ENCODE peak calls at places on chromosomes 1 and 21, in four cellular contexts. Y is HepG2, V is GM12878, P is A549. B is an unnamed sample.
A peak's percentile ranks its signal among the peaks of the same experiment; 100 is the strongest.

GRCh38 chr1:116268211-116268610 is 104.8 kb upstream of the ATP1A1 start:
- DNase-seq in Y (no peak), V (no peak), P (peak; percentile 53), B (no peak)

GRCh38 chr1:29393451-29393826 is 157.1 kb downstream of the PTPRU start:
- DNase-seq in Y (no peak), V (no peak), P (no peak), B (no peak)

GRCh38 chr1:154517661-154518060 is 15.4 kb upstream of the SHE start:
- DNase-seq in Y (no peak), V (no peak), P (no peak), B (no peak)

GRCh38 chr1:12539705-12540579 is 78.1 kb downstream of the DHRS3 start:
- DNase-seq in Y (peak; percentile 53), V (no peak), P (peak; percentile 90), B (no peak)

GRCh38 chr1:232164078-232164963 is 465.6 kb downstream of the SIPA1L2 start:
- DNase-seq in Y (peak; percentile 74), V (no peak), P (peak; percentile 74), B (no peak)

GRCh38 chr1:226697608-226698544 is 41.2 kb downstream of the ITPKB start:
- DNase-seq in Y (no peak), V (no peak), P (no peak), B (no peak)

GRCh38 chr1:202165942-202166843 is 5.8 kb upstream of the PTPN7 start:
- DNase-seq in Y (no peak), V (no peak), P (no peak), B (no peak)

GRCh38 chr1:75079535-75080290 is 54.5 kb upstream of the LHX8 start:
- DNase-seq in Y (no peak), V (no peak), P (no peak), B (peak; percentile 21)

GRCh38 chr1:217029311-217030157 is 306.3 kb upstream of the ESRRG start:
- DNase-seq in Y (no peak), V (no peak), P (peak; percentile 11), B (no peak)

GRCh38 chr21:42081931-42082381 is 10.8 kb downstream of the UMODL1 start:
- DNase-seq in Y (no peak), V (no peak), P (no peak), B (no peak)
- TF ChIP-seq PBX3 in Y (no peak), V (no peak), P (no peak), B (no peak)

GRCh38 chr1:94599090-94599813 is 57.7 kb upstream of the F3 start:
- DNase-seq in Y (peak; percentile 43), V (no peak), P (peak; percentile 37), B (no peak)

GRCh38 chr1:94603663-94604062 is 62.1 kb upstream of the F3 start:
- DNase-seq in Y (no peak), V (no peak), P (no peak), B (no peak)

GRCh38 chr1:94602802-94603625 is 61.5 kb upstream of the F3 start:
- DNase-seq in Y (no peak), V (no peak), P (no peak), B (no peak)

GRCh38 chr1:94600556-94600955 is 59.0 kb upstream of the F3 start:
- DNase-seq in Y (no peak), V (no peak), P (no peak), B (no peak)

DNA sequence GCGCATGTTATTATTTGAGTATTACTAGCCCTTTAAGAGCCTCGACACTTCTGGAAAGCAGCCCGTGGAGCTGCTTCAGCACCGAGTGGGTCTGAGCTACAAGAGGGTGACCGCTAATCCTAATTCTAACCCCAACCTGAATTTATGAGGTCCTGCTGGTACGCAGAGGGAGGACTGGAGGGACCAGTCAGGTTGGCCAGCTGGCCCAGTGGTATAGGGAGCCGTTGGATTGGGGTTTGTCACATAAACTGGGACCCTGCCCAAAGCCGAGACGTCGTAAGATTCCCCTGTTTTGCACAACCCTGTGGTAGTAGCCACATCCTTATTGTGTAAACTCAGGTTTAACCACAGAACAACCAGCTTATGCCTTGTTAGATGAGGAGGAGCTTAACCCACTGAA is 60.8 kb upstream of the F3 start:
- DNase-seq in Y (no peak), V (no peak), P (no peak), B (no peak)
- TF ChIP-seq PBX3 in Y (no peak), V (no peak), P (no peak), B (no peak)

GRCh38 chr1:108645479-108646184 is 15.3 kb downstream of the HENMT1 start:
- DNase-seq in Y (no peak), V (no peak), P (no peak), B (no peak)

GRCh38 chr1:108646265-108646660 is 14.6 kb downstream of the HENMT1 start:
- DNase-seq in Y (no peak), V (no peak), P (no peak), B (no peak)

GRCh38 chr1:108644984-108645383 is 15.9 kb downstream of the HENMT1 start:
- DNase-seq in Y (no peak), V (no peak), P (no peak), B (no peak)

GRCh38 chr1:108646661-108647269 is 14.1 kb downstream of the HENMT1 start:
- DNase-seq in Y (peak; percentile 84), V (no peak), P (peak; percentile 24), B (no peak)

DNA sequence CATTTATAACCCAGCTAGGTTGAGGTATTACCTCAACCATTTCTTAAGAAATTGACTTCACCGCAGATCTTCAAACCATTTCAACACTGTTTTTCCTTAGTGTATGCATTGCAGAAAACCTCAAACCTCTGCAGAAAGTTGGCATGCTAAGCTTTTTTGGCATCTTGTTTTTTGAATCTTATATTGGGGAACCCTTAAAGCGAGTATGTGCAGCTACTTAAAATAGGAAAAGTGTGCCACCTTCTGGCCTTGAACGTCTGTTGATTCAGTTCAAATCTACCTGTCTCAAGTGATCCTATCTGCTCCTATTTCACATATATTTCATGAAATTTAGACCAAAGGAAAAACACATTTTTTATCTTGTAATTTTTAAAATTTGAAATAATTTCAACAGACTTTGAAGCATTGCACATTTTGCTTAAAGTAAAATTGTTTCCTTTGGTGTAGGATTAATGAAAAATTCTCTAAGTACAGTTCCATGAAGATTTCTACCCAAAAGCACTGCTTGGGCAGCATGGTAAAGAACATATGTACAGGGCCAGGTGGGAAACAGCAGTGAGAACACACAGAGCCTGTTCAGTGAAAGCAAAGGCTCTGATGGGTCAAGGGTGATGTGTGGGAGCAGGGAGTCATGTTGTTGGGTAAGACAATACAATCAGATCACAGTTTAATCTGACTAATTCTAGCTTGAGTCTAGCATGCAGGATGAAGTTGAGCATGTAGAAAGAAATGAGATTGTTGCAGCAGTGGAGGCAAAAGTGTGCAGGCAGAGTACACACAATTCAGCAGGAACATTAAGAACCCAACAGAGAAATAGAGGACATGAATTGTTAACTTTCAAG is 17.2 kb downstream of the HENMT1 start:
- DNase-seq in Y (peak; percentile 37), V (peak; percentile 16), P (peak; percentile 63), B (peak; percentile 70)
- TF ChIP-seq PBX3 in Y (no peak), V (no peak), P (no peak), B (no peak)

GRCh38 chr1:204853446-204853845 is 17.2 kb upstream of the NFASC start:
- DNase-seq in Y (no peak), V (no peak), P (no peak), B (no peak)
- TF ChIP-seq PBX3 in Y (no peak), V (no peak), P (no peak), B (no peak)

GRCh38 chr1:21294266-21295058 is 4.2 kb upstream of the ECE1 start:
- DNase-seq in Y (no peak), V (peak; percentile 98), P (no peak), B (no peak)

GRCh38 chr1:21295545-21295944 is 5.3 kb upstream of the ECE1 start:
- DNase-seq in Y (no peak), V (no peak), P (no peak), B (no peak)

GRCh38 chr1:21293537-21294265 is 3.4 kb upstream of the ECE1 start:
- DNase-seq in Y (no peak), V (peak; percentile 74), P (no peak), B (no peak)

GRCh38 chr1:21296509-21297354 is 6.5 kb upstream of the ECE1 start:
- DNase-seq in Y (no peak), V (no peak), P (no peak), B (no peak)

DNA sequence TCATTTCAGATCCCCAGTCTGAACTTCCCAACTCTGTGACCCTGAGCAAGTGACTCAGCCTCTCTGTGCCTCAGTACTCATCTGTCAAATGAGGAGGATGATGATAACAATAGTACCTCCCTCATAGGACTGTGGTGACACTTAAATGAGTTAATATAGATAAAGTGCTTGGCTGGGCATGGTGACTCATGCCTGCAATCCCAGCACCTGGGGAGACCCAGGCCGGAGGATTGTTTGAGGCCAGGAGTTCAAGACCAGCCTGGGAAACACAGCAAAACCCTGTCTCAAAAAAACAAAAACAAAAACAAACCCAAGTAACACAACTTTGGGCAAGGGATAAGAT is 4.8 kb upstream of the ECE1 start:
- DNase-seq in Y (no peak), V (no peak), P (no peak), B (no peak)
- TF ChIP-seq PBX3 in Y (no peak), V (no peak), P (no peak), B (peak; percentile 49)

DNA sequence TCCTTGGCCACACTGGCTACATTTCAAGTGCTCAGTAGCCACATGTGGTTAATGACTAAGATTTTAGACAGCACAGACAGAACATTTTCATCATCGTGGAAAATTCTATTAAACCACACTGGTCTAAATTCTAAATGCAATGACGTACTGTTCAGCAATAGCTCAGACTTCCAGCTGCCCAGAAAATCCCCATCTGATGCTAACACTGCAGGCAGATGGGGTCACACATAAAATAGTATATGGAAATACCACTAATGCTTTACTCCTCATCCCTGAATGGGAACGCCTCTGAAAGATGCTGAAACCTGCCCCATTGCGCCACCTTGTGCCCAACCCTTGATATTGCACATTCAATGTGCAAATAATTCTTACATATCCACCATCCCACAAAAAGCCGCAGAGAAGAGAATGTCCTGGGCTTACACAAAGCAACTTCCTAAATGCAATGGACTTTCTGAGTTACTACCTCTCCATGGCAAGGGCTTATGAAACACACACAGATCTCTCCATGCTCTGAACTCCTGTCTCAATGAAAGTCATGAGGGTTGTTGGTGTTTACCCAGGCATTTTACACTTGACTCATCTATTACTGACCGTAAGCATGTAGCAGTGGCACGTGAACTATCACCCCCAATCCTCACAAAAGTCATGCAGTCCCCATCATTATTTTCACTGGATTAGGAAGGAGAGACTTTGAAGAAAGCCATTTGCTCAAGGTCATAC is 20.3 kb upstream of the SLC5A9 start:
- DNase-seq in Y (peak; percentile 45), V (no peak), P (peak; percentile 58), B (peak; percentile 63)
- TF ChIP-seq PBX3 in Y (no peak), V (no peak), P (no peak), B (no peak)

GRCh38 chr1:85240659-85241058 is 18.8 kb downstream of the C1orf52 start:
- DNase-seq in Y (no peak), V (no peak), P (no peak), B (no peak)

GRCh38 chr1:85245891-85246290 is 13.6 kb downstream of the C1orf52 start:
- DNase-seq in Y (no peak), V (no peak), P (no peak), B (no peak)

GRCh38 chr1:85243336-85243735 is 16.1 kb downstream of the C1orf52 start:
- DNase-seq in Y (no peak), V (no peak), P (no peak), B (no peak)

GRCh38 chr1:85244271-85245053 is 15.0 kb downstream of the C1orf52 start:
- DNase-seq in Y (no peak), V (no peak), P (no peak), B (peak; percentile 21)

DNA sequence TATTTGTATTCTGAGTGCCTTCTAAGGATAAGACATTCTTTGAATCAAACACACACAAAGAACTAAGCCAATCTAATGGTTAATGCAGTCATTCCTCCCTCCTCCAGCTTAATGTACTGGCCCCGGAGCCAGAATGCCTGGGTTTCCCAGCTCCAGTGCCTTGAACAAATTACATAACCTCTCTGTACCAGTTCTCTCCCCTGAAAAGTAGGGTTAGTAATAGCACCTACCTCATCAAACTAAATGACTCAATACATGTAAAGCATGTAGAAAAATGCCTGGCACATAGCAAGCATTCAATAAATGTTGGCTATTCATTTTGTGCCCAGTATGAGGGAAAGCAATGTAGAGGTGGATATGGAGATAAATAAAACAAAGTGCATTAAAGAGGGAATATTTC is 14.0 kb downstream of the C1orf52 start:
- DNase-seq in Y (no peak), V (no peak), P (no peak), B (no peak)
- TF ChIP-seq PBX3 in Y (no peak), V (no peak), P (no peak), B (no peak)